ENCODE peak calls at places on chromosomes 11 and 22, in eight cellular contexts. D is neural progenitor cell, J is ascending aorta, P is MM.1S, B is transverse colon, M is thoracic aorta, U is heart right ventricle, C is left ventricle myocardium inferior. K is an unnamed sample.
A peak's percentile ranks its signal among the peaks of the same experiment; 100 is the strongest.

GRCh38 chr22:41688365-41689211 is at the start of gene SNU13:
- DNase-seq in D (peak; percentile 93), J (peak; percentile 71), P (peak; percentile 98), B (peak; percentile 95), M (peak; percentile 68), U (peak; percentile 92), C (peak; percentile 92), K (peak; percentile 96)

GRCh38 chr11:43987384-43988039 is 45.1 kb downstream of the C11orf96 start:
- DNase-seq in D (no peak), J (peak; percentile 54), P (no peak), B (peak; percentile 72), M (peak; percentile 81), U (peak; percentile 93), C (peak; percentile 94), K (peak; percentile 87)

GRCh38 chr22:38965614-38966378 is 8.4 kb downstream of the APOBEC3A start:
- DNase-seq in D (no peak), J (no peak), P (no peak), B (no peak), M (no peak), U (no peak), C (no peak), K (no peak)

GRCh38 chr11:35145249-35145648 is 6.3 kb downstream of the CD44 start:
- DNase-seq in D (no peak), J (no peak), P (peak; percentile 81), B (peak; percentile 70), M (no peak), U (no peak), C (no peak), K (no peak)

GRCh38 chr22:49263101-49263500 is 564.6 kb downstream of the BRD1 start:
- DNase-seq in D (no peak), J (no peak), P (no peak), B (no peak), M (no peak), U (no peak), C (no peak), K (peak; percentile 69)

GRCh38 chr22:32106930-32107329 is 52.2 kb downstream of the C22orf42 start:
- DNase-seq in D (peak; percentile 69), J (no peak), P (peak; percentile 28), B (no peak), M (no peak), U (no peak), C (no peak), K (no peak)

GRCh38 chr11:74909363-74909762 is 39.5 kb downstream of the XRRA1 start:
- DNase-seq in D (no peak), J (no peak), P (peak; percentile 65), B (no peak), M (no peak), U (no peak), C (no peak), K (no peak)

GRCh38 chr11:64306876-64307622 is 1.7 kb downstream of the ESRRA start:
- DNase-seq in D (peak; percentile 46), J (no peak), P (no peak), B (peak; percentile 65), M (no peak), U (no peak), C (no peak), K (no peak)

GRCh38 chr22:46209262-46209661 is 40.8 kb downstream of the CDPF1 start:
- DNase-seq in D (no peak), J (no peak), P (no peak), B (no peak), M (no peak), U (no peak), C (no peak), K (no peak)

GRCh38 chr22:31122532-31123291 is at the start of gene INPP5J:
- DNase-seq in D (peak; percentile 58), J (no peak), P (no peak), B (peak; percentile 80), M (no peak), U (peak; percentile 51), C (peak; percentile 59), K (no peak)

GRCh38 chr11:107249054-107249453 is 208.6 kb downstream of the CWF19L2 start:
- DNase-seq in D (no peak), J (no peak), P (no peak), B (no peak), M (no peak), U (no peak), C (no peak), K (no peak)

GRCh38 chr22:49997221-49997599 is 15.4 kb downstream of the IL17REL start:
- DNase-seq in D (no peak), J (no peak), P (no peak), B (peak; percentile 82), M (no peak), U (no peak), C (no peak), K (no peak)

GRCh38 chr11:67732045-67732787 is 57.8 kb upstream of the ALDH3B2 start:
- DNase-seq in D (peak; percentile 58), J (no peak), P (no peak), B (no peak), M (no peak), U (no peak), C (no peak), K (no peak)

GRCh38 chr11:95132956-95133355 is 43.3 kb downstream of the ENDOD1 start:
- DNase-seq in D (no peak), J (no peak), P (no peak), B (peak; percentile 50), M (no peak), U (no peak), C (no peak), K (no peak)

GRCh38 chr11:127862406-127862805 is 725.0 kb downstream of the ETS1 start:
- DNase-seq in D (no peak), J (no peak), P (no peak), B (no peak), M (no peak), U (no peak), C (no peak), K (no peak)

GRCh38 chr11:77806415-77806814 is 14.1 kb downstream of the RSF1 start:
- DNase-seq in D (no peak), J (no peak), P (no peak), B (no peak), M (no peak), U (no peak), C (no peak), K (no peak)

GRCh38 chr11:116052603-116053537 is 548.7 kb upstream of the CADM1 start:
- DNase-seq in D (peak; percentile 80), J (no peak), P (no peak), B (no peak), M (no peak), U (no peak), C (no peak), K (no peak)

GRCh38 chr11:127616171-127616570 is 615.6 kb upstream of the KIRREL3 start:
- DNase-seq in D (no peak), J (no peak), P (no peak), B (no peak), M (no peak), U (no peak), C (no peak), K (no peak)

DNA sequence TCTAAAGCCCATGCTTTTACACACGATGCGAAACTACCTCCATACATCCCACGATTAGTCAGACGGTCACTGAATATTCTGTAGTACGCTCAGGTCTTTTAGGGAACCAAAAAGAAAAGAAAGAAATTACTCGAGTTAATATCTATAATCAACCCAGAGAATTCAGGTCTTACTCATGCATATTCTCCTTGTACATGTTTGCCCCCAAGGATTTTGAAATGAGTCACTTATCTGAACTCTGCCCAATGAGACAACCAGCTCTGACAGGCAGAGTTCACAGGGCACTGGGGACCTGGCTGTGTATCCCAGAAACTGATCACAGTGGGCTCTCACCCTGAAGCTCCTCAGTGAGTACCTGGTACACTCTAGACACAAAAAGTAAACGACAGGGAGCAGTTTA is 29.2 kb downstream of the RASSF10 start:
- DNase-seq in D (no peak), J (no peak), P (no peak), B (no peak), M (no peak), U (no peak), C (no peak), K (no peak)
- H3K27me3 ChIP-seq in D (no peaks in the 10 kb centered on the region), J (no peaks in the 10 kb centered on the region), P (no peaks in the 10 kb centered on the region), B (no peaks in the 10 kb centered on the region), M (no peaks in the 10 kb centered on the region), U (peaks cover 4% of the 10 kb centered on the region), C (peaks cover 28% of the 10 kb centered on the region), K (no peaks in the 10 kb centered on the region)

GRCh38 chr11:371051-371450 is 1.8 kb downstream of the B4GALNT4 start:
- DNase-seq in D (no peak), J (no peak), P (no peak), B (no peak), M (no peak), U (no peak), C (no peak), K (no peak)
- H3K4me3 ChIP-seq in D (peak overlapping the region; percentile 81), J (no peak overlapping the region), P (no peak overlapping the region), B (no peak overlapping the region), M (no peak overlapping the region), U (no peak overlapping the region), C (no peak overlapping the region), K (no peak overlapping the region)

DNA sequence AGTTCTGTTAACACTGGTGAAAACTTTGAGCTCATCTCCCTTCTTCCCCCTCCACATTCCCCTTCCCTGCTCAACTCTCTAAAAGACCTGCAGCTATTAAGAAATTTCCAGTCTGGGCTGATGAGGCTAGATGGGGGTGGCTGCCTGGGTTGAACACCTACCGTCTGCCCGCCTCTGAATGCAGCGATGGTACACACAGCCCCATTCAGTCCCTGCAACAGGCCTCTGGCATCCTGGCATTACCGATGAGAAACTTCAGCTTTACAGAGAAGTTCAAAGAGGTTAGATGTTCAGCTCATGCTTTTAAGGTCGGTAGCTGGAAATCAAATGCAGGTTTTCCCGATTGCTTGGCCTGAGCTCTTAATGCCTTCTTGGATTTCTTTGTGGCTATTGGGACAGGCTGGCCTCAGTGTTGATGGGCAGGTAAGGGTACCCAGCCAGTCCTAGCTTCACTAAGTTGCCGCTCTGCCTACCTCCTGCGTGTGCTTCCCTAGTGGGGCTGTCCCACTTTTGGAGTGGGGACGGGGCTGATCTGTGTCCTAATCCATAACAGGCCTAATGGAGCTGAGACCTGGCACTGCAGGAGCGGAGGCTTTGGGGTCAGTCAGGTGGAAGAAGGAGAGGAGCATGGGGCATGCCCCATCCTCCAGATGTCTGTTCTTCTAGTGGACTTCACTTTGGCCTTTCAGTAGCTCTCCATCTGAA is 49.1 kb downstream of the ZBTB16 start:
- DNase-seq in D (no peak), J (no peak), P (no peak), B (no peak), M (no peak), U (no peak), C (no peak), K (no peak)
- H3K4me1 ChIP-seq in D (peaks cover 63% of the 10 kb centered on the region), J (peaks cover 86% of the 10 kb centered on the region), P (no peaks in the 10 kb centered on the region), B (peaks cover 20% of the 10 kb centered on the region), M (peaks cover 99% of the 10 kb centered on the region), U (peaks cover 87% of the 10 kb centered on the region), C (peaks cover 100% of the 10 kb centered on the region), K (peaks cover 89% of the 10 kb centered on the region)

GRCh38 chr11:22338465-22338810 is 257 bp downstream of the SLC17A6 start:
- DNase-seq in D (peak; percentile 5), J (no peak), P (no peak), B (no peak), M (no peak), U (no peak), C (no peak), K (no peak)

GRCh38 chr11:22343411-22344032 is 5.3 kb downstream of the SLC17A6 start:
- DNase-seq in D (peak; percentile 46), J (no peak), P (no peak), B (no peak), M (no peak), U (no peak), C (no peak), K (no peak)

GRCh38 chr11:22341582-22341919 is 3.4 kb downstream of the SLC17A6 start:
- DNase-seq in D (peak; percentile 26), J (no peak), P (no peak), B (no peak), M (no peak), U (no peak), C (no peak), K (no peak)

GRCh38 chr11:22342599-22343138 is 4.5 kb downstream of the SLC17A6 start:
- DNase-seq in D (peak; percentile 14), J (no peak), P (no peak), B (no peak), M (no peak), U (no peak), C (no peak), K (no peak)

GRCh38 chr11:22340803-22341581 is 2.8 kb downstream of the SLC17A6 start:
- DNase-seq in D (peak; percentile 41), J (no peak), P (no peak), B (no peak), M (no peak), U (no peak), C (no peak), K (no peak)
- H3K27me3 ChIP-seq in D (peaks cover 88% of the 10 kb centered on the region), J (peaks cover 10% of the 10 kb centered on the region), P (no peaks in the 10 kb centered on the region), B (peaks cover 95% of the 10 kb centered on the region), M (peaks cover 7% of the 10 kb centered on the region), U (peaks cover 97% of the 10 kb centered on the region), C (peaks cover 100% of the 10 kb centered on the region), K (peaks cover 84% of the 10 kb centered on the region)